ENCODE peak calls at places on chromosome 15, in seven cellular contexts. T, J, E, U, F, I and K are unnamed samples.

GRCh38 chr15:82052751-82053150 is 6.9 kb upstream of the MEX3B start:
- DNase-seq in T (no peak), J (no peak), E (no peak), U (no peak), F (no peak), I (no peak), K (no peak)

GRCh38 chr15:29141908-29142747 is 127.5 kb downstream of the NSMCE3 start:
- DNase-seq in T (no peak), J (peak), E (no peak), U (no peak), F (no peak), I (no peak), K (no peak)

GRCh38 chr15:89364341-89364740 is 29.7 kb upstream of the POLG start:
- DNase-seq in T (no peak), J (no peak), E (no peak), U (no peak), F (no peak), I (no peak), K (no peak)

GRCh38 chr15:99253381-99254090 is 2.3 kb downstream of the LRRC28 start:
- DNase-seq in T (no peak), J (peak), E (peak), U (no peak), F (peak), I (peak), K (no peak)

GRCh38 chr15:26148461-26148860 is 285.3 kb upstream of the ATP10A start:
- DNase-seq in T (no peak), J (no peak), E (no peak), U (no peak), F (no peak), I (no peak), K (no peak)

GRCh38 chr15:57865294-57865693 is 158.8 kb downstream of the POLR2M start:
- DNase-seq in T (no peak), J (no peak), E (no peak), U (no peak), F (peak), I (no peak), K (no peak)

GRCh38 chr15:70438776-70439175 is 324.6 kb downstream of the UACA start:
- DNase-seq in T (no peak), J (no peak), E (no peak), U (no peak), F (no peak), I (no peak), K (no peak)

GRCh38 chr15:99238849-99239248 is 10.5 kb downstream of the TTC23 start:
- DNase-seq in T (no peak), J (no peak), E (no peak), U (no peak), F (no peak), I (no peak), K (no peak)

GRCh38 chr15:50979041-50979440 is 70.6 kb downstream of the AP4E1 start:
- DNase-seq in T (no peak), J (peak), E (no peak), U (no peak), F (peak), I (peak), K (no peak)

GRCh38 chr15:52441846-52442245 is 86.8 kb downstream of the MYO5A start:
- DNase-seq in T (no peak), J (peak), E (peak), U (no peak), F (no peak), I (peak), K (no peak)

GRCh38 chr15:39455502-39455991 is 125.3 kb upstream of the THBS1 start:
- DNase-seq in T (no peak), J (peak), E (peak), U (no peak), F (peak), I (peak), K (no peak)

GRCh38 chr15:90979582-90979981 is 14.8 kb downstream of the PRC1 start:
- DNase-seq in T (no peak), J (no peak), E (no peak), U (no peak), F (no peak), I (no peak), K (no peak)

GRCh38 chr15:68517285-68517711 is 61.5 kb upstream of the CORO2B start:
- DNase-seq in T (no peak), J (peak), E (no peak), U (peak), F (no peak), I (peak), K (no peak)
- TF ChIP-seq CTCF in T (no peak), J (no peak), E (peak), U (no peak), F (peak), I (peak), K (no peak)

GRCh38 chr15:74350295-74351275 is 16.9 kb downstream of the CYP11A1 start:
- DNase-seq in T (no peak), J (no peak), E (no peak), U (no peak), F (no peak), I (no peak), K (no peak)

GRCh38 chr15:74347757-74348250 is 19.6 kb downstream of the CYP11A1 start:
- DNase-seq in T (no peak), J (no peak), E (no peak), U (no peak), F (no peak), I (no peak), K (no peak)

GRCh38 chr15:74351639-74352038 is 15.8 kb downstream of the CYP11A1 start:
- DNase-seq in T (no peak), J (no peak), E (no peak), U (no peak), F (no peak), I (no peak), K (no peak)

GRCh38 chr15:74352393-74352910 is 15.0 kb downstream of the CYP11A1 start:
- DNase-seq in T (no peak), J (no peak), E (no peak), U (no peak), F (no peak), I (no peak), K (no peak)

GRCh38 chr15:74349241-74349766 is 18.1 kb downstream of the CYP11A1 start:
- DNase-seq in T (no peak), J (no peak), E (no peak), U (no peak), F (no peak), I (no peak), K (no peak)
- TF ChIP-seq CTCF in T (no peak), J (no peak), E (no peak), U (no peak), F (no peak), I (no peak), K (no peak)

DNA sequence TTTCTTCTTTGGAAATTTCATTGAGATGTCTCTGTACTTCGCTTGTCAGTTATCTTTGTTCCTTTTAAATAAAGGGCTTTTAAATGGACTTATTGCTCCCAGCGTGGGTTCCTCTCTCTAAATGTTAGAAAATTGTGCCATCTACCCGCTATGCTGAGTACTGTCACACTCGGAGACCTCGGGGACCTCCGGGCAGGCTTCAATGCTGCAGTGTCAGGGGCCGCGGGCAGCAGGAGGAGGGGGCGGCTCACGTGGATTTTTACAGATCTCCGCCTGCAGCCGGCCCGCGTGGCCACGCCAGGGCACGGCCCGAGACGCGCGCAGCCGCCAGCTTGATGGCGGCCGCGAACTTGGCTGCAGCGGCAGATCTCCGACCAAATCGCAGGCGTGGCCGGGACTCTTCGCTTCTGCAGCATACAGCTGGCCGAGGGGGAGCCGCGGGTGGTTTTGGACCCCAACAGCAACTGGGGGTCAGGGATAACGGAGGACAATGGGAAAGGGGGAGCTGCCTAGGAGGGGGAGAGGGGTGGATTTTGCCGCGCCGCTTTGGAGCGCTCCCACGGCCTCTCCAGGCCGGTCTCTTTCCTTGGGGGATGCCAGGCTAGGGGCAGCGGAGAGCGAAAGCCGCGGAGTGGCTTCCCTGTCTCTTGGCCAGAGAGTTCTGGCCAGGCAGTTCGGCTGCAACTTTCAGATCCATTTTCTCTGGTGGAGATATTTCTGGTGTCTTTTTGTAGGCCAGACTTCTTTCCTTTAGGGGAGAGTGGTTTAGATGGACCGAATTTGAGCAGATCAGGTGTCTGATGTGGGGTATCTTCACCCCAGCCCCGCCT is 15.3 kb downstream of the NR2F2 start:
- DNase-seq in T (no peak), J (peak), E (peak), U (peak), F (peak), I (no peak), K (no peak)
- TF ChIP-seq CTCF in T (no peak), J (peak), E (peak), U (peak), F (peak), I (peak), K (peak)

GRCh38 chr15:27530994-27531393 is 560.0 kb downstream of the GABRG3 start:
- DNase-seq in T (no peak), J (no peak), E (no peak), U (no peak), F (no peak), I (no peak), K (no peak)

GRCh38 chr15:27532358-27532757 is 561.4 kb downstream of the GABRG3 start:
- DNase-seq in T (no peak), J (no peak), E (no peak), U (no peak), F (no peak), I (no peak), K (no peak)

GRCh38 chr15:27527490-27528067 is 556.6 kb downstream of the GABRG3 start:
- DNase-seq in T (no peak), J (no peak), E (no peak), U (no peak), F (no peak), I (no peak), K (no peak)
- TF ChIP-seq CTCF in T (no peak), J (no peak), E (no peak), U (peak), F (no peak), I (peak), K (no peak)

DNA sequence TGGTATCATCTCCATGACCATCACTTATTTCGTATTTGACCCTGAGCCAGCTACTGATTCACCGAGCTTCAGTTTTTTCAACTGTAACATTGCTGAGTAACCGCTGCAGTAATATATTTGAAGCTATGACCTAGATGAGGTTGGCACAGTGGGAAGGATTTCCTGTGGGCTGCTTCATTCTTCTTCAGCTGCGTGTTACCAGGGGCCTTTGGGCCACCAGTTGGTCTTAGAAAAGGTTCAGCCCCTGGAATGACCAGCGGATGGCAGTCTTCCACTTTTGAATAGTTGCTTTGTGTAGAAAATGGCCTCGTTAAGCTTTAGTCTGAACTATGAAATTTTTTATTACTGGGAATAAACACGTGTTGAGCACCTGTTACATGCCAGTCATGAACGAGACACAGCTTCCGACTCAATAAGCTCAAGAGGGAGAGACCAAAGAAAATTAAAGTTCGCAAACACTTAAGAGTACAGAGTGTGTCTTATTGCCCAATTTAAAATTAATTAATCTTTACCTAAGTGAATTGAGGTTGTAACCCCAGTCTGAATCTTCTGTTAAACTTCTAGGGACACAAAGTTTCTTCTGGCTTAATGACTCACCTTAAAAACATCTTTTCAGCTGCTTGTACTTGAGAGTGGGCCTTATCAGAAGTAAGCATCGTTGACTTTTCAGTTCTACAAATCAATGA is 57.6 kb upstream of the NR2E3 start:
- DNase-seq in T (no peak), J (peak), E (peak), U (peak), F (peak), I (peak), K (no peak)
- TF ChIP-seq CTCF in T (no peak), J (peak), E (peak), U (peak), F (peak), I (peak), K (peak)

GRCh38 chr15:91980502-91981267 is 127.2 kb downstream of the SLCO3A1 start:
- DNase-seq in T (no peak), J (no peak), E (no peak), U (no peak), F (no peak), I (no peak), K (no peak)

GRCh38 chr15:91984006-91984405 is 130.5 kb downstream of the SLCO3A1 start:
- DNase-seq in T (no peak), J (no peak), E (no peak), U (no peak), F (peak), I (no peak), K (no peak)

GRCh38 chr15:91982401-91982800 is 128.9 kb downstream of the SLCO3A1 start:
- DNase-seq in T (no peak), J (no peak), E (no peak), U (no peak), F (no peak), I (no peak), K (no peak)

GRCh38 chr15:91985297-91985696 is 131.8 kb downstream of the SLCO3A1 start:
- DNase-seq in T (no peak), J (no peak), E (no peak), U (no peak), F (no peak), I (no peak), K (no peak)

GRCh38 chr15:91981802-91982201 is 128.3 kb downstream of the SLCO3A1 start:
- DNase-seq in T (no peak), J (no peak), E (no peak), U (no peak), F (no peak), I (no peak), K (no peak)
- TF ChIP-seq CTCF in T (no peak), J (no peak), E (no peak), U (no peak), F (no peak), I (no peak), K (no peak)

GRCh38 chr15:85760531-85761371 is 34.0 kb downstream of the KLHL25 start:
- DNase-seq in T (no peak), J (no peak), E (no peak), U (no peak), F (no peak), I (no peak), K (no peak)
- TF ChIP-seq CTCF in T (no peak), J (no peak), E (no peak), U (no peak), F (peak), I (no peak), K (peak)

DNA sequence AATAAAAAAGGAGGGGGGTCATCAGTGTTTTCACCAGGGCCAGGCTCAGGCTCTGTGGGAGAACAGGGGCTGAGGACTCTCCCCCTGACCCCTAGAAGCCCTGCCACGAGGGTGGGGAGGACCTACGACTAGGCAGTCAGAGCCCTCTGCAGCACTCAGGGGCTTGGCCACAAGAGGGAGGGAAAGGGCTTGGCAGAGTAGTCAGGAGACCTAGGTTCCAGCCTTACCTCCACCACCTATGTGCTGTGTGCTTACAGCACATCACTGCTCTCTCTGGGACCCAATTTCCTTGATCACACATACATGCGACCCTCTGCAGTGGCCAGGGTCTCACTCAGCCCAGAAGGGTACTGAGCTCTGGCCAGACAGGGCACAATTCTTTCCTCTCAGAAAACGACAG is 16.3 kb upstream of the SKIC8 start:
- DNase-seq in T (no peak), J (no peak), E (peak), U (peak), F (no peak), I (no peak), K (no peak)
- TF ChIP-seq CTCF in T (no peak), J (no peak), E (peak), U (peak), F (no peak), I (no peak), K (peak)

DNA sequence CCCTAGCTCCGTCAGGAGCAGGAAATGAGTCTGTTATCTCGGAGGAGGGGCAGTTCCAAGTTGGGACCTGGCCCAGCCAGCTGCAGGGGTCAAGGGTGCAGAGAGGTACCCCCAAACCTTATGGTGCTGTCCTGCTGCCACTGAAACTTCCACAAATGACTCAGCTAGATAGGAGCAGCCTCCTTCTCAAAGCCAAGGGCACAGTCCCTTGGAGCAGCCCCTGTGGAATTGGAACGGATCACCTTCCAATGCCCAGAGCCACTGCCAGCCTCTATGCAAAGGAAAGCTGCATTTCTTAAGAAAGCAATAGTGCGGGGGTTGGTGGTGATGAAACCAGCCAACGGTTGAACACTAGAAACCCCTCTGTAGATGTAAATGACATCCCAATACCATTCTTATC is 19.6 kb upstream of the LRRK1 start:
- DNase-seq in T (no peak), J (no peak), E (no peak), U (no peak), F (no peak), I (no peak), K (no peak)
- TF ChIP-seq CTCF in T (no peak), J (no peak), E (no peak), U (no peak), F (no peak), I (no peak), K (no peak)